ENCODE peak calls at places on chromosomes 16 and 17, in six cellular contexts. V is SK-N-SH, U is GM12878, R is K562, P is H1, G is HepG2. A is an unnamed sample.
A peak's percentile ranks its signal among the peaks of the same experiment; 100 is the strongest.

GRCh38 chr16:27813591-27813990 is 249.9 kb downstream of the GSG1L start:
- DNase-seq in G (no peak), R (no peak), U (no peak), V (no peak), P (no peak), A (no peak)

GRCh38 chr17:14616508-14616907 is 315.6 kb downstream of the HS3ST3B1 start:
- DNase-seq in U (no peak), P (no peak), R (no peak), V (no peak), G (no peak), A (no peak)

GRCh38 chr17:68973098-68973929 is 18.1 kb upstream of the ABCA8 start:
- DNase-seq in V (no peak), G (no peak), R (no peak), U (no peak), P (no peak), A (no peak)

GRCh38 chr16:80280557-80280956 is 260.2 kb upstream of the DYNLRB2 start:
- DNase-seq in V (no peak), G (no peak), P (no peak), U (no peak), R (no peak), A (no peak)

GRCh38 chr16:17519041-17519440 is 48.3 kb upstream of the XYLT1 start:
- DNase-seq in R (no peak), P (no peak), V (no peak), G (no peak), U (no peak), A (no peak)

GRCh38 chr17:1737531-1738291 is 5.0 kb upstream of the SERPINF2 start:
- DNase-seq in R (no peak), U (no peak), G (no peak), V (no peak), P (no peak), A (no peak)

GRCh38 chr16:49078571-49078970 is 203.1 kb downstream of the CBLN1 start:
- DNase-seq in V (no peak), U (no peak), R (no peak), G (no peak), P (no peak), A (no peak)

GRCh38 chr16:12412890-12413289 is 390.8 kb downstream of the CPPED1 start:
- DNase-seq in V (no peak), R (no peak), U (no peak), P (no peak), G (no peak), A (no peak)

GRCh38 chr16:50879873-50880695 is 138.2 kb downstream of the CYLD start:
- DNase-seq in V (no peak), G (no peak), U (no peak), R (no peak), P (no peak), A (no peak)

GRCh38 chr17:61324540-61324868 is 75.1 kb upstream of the TBX2 start:
- DNase-seq in P (no peak), R (no peak), G (peak; percentile 49), U (no peak), V (no peak), A (no peak)

DNA sequence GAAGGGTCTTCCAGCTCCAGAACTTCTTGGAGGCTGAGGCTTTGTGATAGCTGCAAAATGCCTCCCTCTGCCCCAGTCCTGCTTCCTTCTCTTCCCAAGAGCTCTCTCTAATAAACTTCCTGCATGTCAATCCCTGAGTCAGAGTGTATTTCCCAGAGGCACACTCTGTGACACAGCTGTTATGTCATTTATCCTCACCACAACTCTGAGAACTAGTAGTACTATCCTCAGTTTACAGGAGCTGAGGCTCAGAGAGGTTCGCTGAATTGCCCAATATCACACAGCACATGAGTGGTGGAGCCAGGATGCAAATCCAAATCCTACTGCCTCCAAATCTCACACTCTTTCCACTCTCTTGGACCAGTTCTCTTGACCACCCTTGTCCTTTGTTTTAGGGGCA is 20.0 kb downstream of the UNC45B start:
- DNase-seq in P (no peak), U (no peak), R (no peak), V (no peak), G (no peak), A (no peak)
- TF ChIP-seq GABPA in P (no peak), U (no peak), R (no peak), V (no peak), G (no peak), A (no peak)

DNA sequence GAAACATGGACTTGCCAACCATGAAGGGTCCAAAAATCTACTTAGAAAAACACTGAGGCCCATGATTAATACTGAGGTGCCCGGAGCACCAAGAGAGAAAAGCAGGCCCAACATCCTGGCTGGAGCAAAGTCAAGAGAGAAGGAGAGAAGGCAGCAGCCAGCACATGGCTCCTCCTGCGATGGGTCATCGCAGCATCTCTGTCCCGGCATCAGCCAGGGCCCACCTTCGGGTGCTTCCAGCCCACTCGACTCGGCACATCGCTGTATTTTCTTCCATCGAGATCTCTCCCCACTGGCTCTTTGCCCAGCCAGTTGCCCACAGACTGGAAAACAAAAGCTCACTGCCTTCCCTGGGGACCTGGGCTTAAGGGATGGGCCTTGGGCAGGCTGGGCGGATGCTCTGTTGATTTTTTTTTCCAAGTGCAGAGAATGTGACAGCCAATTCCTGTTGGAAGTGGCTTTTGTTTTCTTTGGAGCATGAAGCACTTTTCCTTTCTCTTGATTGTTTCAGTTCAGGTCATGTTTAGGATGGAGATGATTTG is 58.1 kb downstream of the CYB5B start:
- DNase-seq in V (no peak), U (no peak), R (no peak), P (no peak), G (no peak), A (no peak)
- TF ChIP-seq GABPA in V (no peak), U (no peak), R (no peak), P (no peak), G (no peak), A (no peak)

DNA sequence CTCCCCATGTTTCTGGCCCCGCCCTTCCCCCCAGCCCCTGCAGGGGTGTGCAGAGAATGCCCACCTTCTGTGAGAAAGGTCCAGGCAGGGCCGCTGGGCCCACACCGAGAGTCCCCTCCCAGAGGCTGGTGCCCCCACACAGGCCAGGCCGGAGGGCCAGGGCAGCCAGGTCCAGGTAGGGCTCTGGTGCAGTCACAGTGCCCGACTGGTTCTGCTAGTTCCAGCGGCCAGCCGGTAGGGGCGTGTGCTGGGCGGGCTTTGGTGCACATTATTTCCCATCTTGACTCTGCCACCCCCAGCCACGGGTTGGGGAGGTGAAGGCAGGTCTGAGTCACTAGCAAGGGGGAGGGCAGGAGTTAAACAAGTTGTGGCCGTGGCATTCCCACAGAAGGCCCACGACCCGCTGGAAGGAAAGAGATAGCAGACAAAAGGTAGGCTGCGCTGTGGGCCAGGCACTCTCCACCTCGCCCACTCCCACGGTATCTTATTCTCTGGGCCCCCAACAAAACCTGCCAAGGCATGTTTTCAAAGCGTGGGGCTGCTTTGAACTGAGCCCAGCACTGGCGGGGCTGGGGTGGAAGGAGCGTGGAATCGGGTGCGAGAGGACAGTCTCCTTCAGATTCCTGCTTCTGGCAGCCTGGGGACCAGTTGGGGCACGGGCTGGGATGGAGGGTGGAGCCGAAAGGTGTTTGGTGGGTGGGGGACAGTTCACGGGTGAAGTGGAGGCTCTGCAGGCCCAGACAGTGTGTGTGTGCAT is 1.9 kb downstream of the EPN3 start:
- DNase-seq in R (peak; percentile 28), G (no peak), P (no peak), U (no peak), V (peak; percentile 62), A (no peak)
- TF ChIP-seq GABPA in R (no peak), G (no peak), P (no peak), U (no peak), V (no peak), A (no peak)

GRCh38 chr16:15509593-15510520 is 75.5 kb downstream of the BMERB1 start:
- DNase-seq in V (peak; percentile 23), P (peak; percentile 39), U (no peak), R (no peak), G (no peak), A (no peak)
- TF ChIP-seq GABPA in V (no peak), P (no peak), U (no peak), R (no peak), G (no peak), A (no peak)

GRCh38 chr17:53630638-53631037 is 192.1 kb upstream of the KIF2B start:
- DNase-seq in P (no peak), R (no peak), G (no peak), U (no peak), V (no peak), A (no peak)
- TF ChIP-seq GABPA in P (no peak), R (no peak), G (no peak), U (no peak), V (no peak), A (no peak)